ENCODE peak calls at places on chromosomes 4 and X, in nine cellular contexts. E is neural progenitor cell, O is kidney epithelial cell, T is BE2C, P is astrocyte, K is brain microvascular endothelial cell, Z is stomach, I is tibial artery, B is sigmoid colon. L is an unnamed sample.
A peak's percentile ranks its signal among the peaks of the same experiment; 100 is the strongest.

GRCh38 chr4:159042097-159042605 is 60.7 kb upstream of the RAPGEF2 start:
- DNase-seq in Z (peak; percentile 61), I (no peak), P (no peak), K (peak; percentile 17), B (no peak), T (peak; percentile 84), E (no peak), O (no peak), L (no peak)

GRCh38 chr4:139593091-139593564 is 37.1 kb upstream of the SETD7 start:
- DNase-seq in O (no peak), E (no peak), B (no peak), T (peak; percentile 25), P (peak; percentile 91), I (no peak), Z (no peak), K (peak; percentile 90), L (peak; percentile 60)

GRCh38 chr4:6851431-6851830 is 58.2 kb upstream of the TBC1D14 start:
- DNase-seq in Z (no peak), B (no peak), I (no peak), E (no peak), P (no peak), T (no peak), O (no peak), K (no peak), L (no peak)

GRCh38 chr4:109574443-109574850 is 14.4 kb downstream of the MCUB start:
- DNase-seq in T (no peak), P (no peak), K (no peak), B (no peak), E (no peak), Z (no peak), O (no peak), I (no peak), L (no peak)

GRCh38 chr4:155891058-155891457 is 12.4 kb upstream of the TDO2 start:
- DNase-seq in K (peak; percentile 5), E (no peak), T (no peak), I (no peak), B (no peak), P (peak; percentile 3), Z (no peak), O (no peak), L (no peak)

GRCh38 chr4:180852743-180853142 is 1390.5 kb upstream of the TENM3 start:
- DNase-seq in I (no peak), K (no peak), Z (no peak), E (no peak), B (no peak), T (peak; percentile 77), P (no peak), O (no peak), L (no peak)

GRCh38 chrX:140733766-140734342 is 24.3 kb downstream of the LINC00632 start:
- DNase-seq in P (peak; percentile 13), O (no peak), T (peak; percentile 26), B (no peak), K (peak; percentile 25), I (no peak), Z (no peak), E (peak; percentile 54), L (no peak)

GRCh38 chrX:41026326-41027136 is 58.7 kb upstream of the USP9X start:
- DNase-seq in I (no peak), Z (no peak), K (no peak), O (no peak), E (peak; percentile 37), B (no peak), T (no peak), P (no peak), L (no peak)

GRCh38 chrX:106959897-106960296 is 39.7 kb downstream of the CLDN2 start:
- DNase-seq in Z (no peak), E (peak; percentile 47), O (no peak), P (no peak), T (no peak), K (peak; percentile 31), I (no peak), B (no peak), L (no peak)

GRCh38 chrX:145817666-145818521 is at the start of gene SLITRK2:
- DNase-seq in B (no peak), E (peak; percentile 58), Z (no peak), T (no peak), O (no peak), I (no peak), K (no peak), P (no peak), L (no peak)

GRCh38 chr4:153438916-153439756 is 27.0 kb upstream of the TMEM131L start:
- DNase-seq in O (no peak), K (no peak), Z (no peak), P (no peak), T (no peak), E (no peak), I (no peak), B (no peak), L (peak; percentile 6)

GRCh38 chrX:15358533-15358932 is 23.2 kb upstream of the PIGA start:
- DNase-seq in I (no peak), Z (no peak), K (no peak), O (no peak), E (no peak), B (no peak), P (no peak), T (no peak), L (no peak)

GRCh38 chr4:165931741-165932140 is 58.7 kb downstream of the TLL1 start:
- DNase-seq in O (no peak), E (no peak), K (no peak), I (no peak), T (no peak), Z (no peak), B (no peak), P (no peak), L (no peak)

GRCh38 chr4:76305033-76305687 is 1.4 kb upstream of the STBD1 start:
- DNase-seq in B (no peak), I (no peak), Z (no peak), K (no peak), P (no peak), E (no peak), O (no peak), T (no peak), L (no peak)

GRCh38 chr4:55077577-55077976 is 47.8 kb downstream of the KDR start:
- DNase-seq in I (no peak), B (no peak), K (no peak), E (no peak), T (no peak), Z (no peak), P (no peak), O (no peak), L (no peak)

GRCh38 chr4:141501395-141501794 is 135.0 kb upstream of the IL15 start:
- DNase-seq in Z (no peak), P (no peak), K (no peak), B (no peak), E (no peak), I (no peak), O (no peak), T (no peak), L (no peak)

GRCh38 chrX:143621276-143621675 is 14.6 kb downstream of the SLITRK4 start:
- DNase-seq in K (no peak), B (no peak), O (no peak), T (no peak), Z (no peak), E (no peak), I (no peak), P (no peak), L (no peak)

GRCh38 chr4:42570221-42570620 is 86.7 kb downstream of the ATP8A1 start:
- DNase-seq in O (no peak), B (peak; percentile 73), P (no peak), I (peak; percentile 47), Z (peak; percentile 94), K (no peak), E (peak; percentile 78), T (peak; percentile 47), L (no peak)

GRCh38 chr4:99868126-99868596 is 26.1 kb downstream of the LAMTOR3 start:
- DNase-seq in T (no peak), K (peak; percentile 32), E (peak; percentile 26), Z (no peak), O (peak; percentile 21), B (no peak), P (peak; percentile 40), I (no peak), L (no peak)
- H3K36me3 ChIP-seq in T (no peaks in the 10 kb centered on the region), K (no peaks in the 10 kb centered on the region), E (no peaks in the 10 kb centered on the region), Z (no peaks in the 10 kb centered on the region), O (no peaks in the 10 kb centered on the region), B (no peaks in the 10 kb centered on the region), P (no peaks in the 10 kb centered on the region), I (no peaks in the 10 kb centered on the region), L (no peaks in the 10 kb centered on the region)

DNA sequence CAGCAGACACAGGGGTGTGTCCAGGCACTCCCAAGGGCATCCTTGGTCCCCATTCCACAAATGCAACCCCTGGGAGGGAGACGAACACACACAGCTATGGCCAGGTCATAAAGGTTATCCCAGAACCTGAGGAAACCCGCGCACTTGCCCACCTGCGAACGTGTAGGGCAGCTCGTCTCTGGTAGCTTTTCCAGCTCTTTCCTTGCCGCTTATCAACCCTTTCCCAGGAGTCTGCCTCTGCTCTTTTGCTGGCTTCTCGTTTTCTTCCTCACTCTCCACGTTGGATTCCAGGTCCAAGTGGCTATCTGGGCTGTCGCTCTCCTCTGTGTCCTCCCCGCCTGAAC is 13.5 kb downstream of the NOP14 start:
- DNase-seq in O (no peak), P (no peak), Z (no peak), K (no peak), T (no peak), I (no peak), E (no peak), B (peak; percentile 46), L (no peak)
- H3K36me3 ChIP-seq in O (no peaks in the 10 kb centered on the region), P (peaks cover 60% of the 10 kb centered on the region), Z (peaks cover 100% of the 10 kb centered on the region), K (peaks cover 84% of the 10 kb centered on the region), T (peaks cover 93% of the 10 kb centered on the region), I (peaks cover 100% of the 10 kb centered on the region), E (no peaks in the 10 kb centered on the region), B (peaks cover 100% of the 10 kb centered on the region), L (peaks cover 40% of the 10 kb centered on the region)

GRCh38 chr4:83267121-83267834 is 17.3 kb downstream of the COQ2 start:
- DNase-seq in K (peak; percentile 88), I (peak; percentile 59), T (no peak), Z (no peak), B (no peak), P (peak; percentile 80), O (no peak), E (no peak), L (peak; percentile 67)

GRCh38 chr4:83269256-83269655 is 15.3 kb downstream of the COQ2 start:
- DNase-seq in P (peak; percentile 33), I (no peak), E (no peak), T (no peak), Z (no peak), O (no peak), K (no peak), B (no peak), L (peak; percentile 48)

GRCh38 chr4:83268491-83268890 is 16.1 kb downstream of the COQ2 start:
- DNase-seq in I (no peak), K (no peak), O (no peak), B (no peak), Z (no peak), P (no peak), T (no peak), E (no peak), L (no peak)

GRCh38 chr4:83266689-83267088 is 17.9 kb downstream of the COQ2 start:
- DNase-seq in I (no peak), T (no peak), O (no peak), B (no peak), E (no peak), P (peak; percentile 55), Z (no peak), K (no peak), L (no peak)

GRCh38 chr4:83267835-83268475 is 16.6 kb downstream of the COQ2 start:
- DNase-seq in B (no peak), T (no peak), E (no peak), I (no peak), K (no peak), P (no peak), Z (no peak), O (no peak), L (no peak)
- H3K36me3 ChIP-seq in B (peaks cover 45% of the 10 kb centered on the region), T (peaks cover 21% of the 10 kb centered on the region), E (peaks cover 5% of the 10 kb centered on the region), I (peaks cover 14% of the 10 kb centered on the region), K (no peaks in the 10 kb centered on the region), P (peaks cover 4% of the 10 kb centered on the region), Z (peaks cover 78% of the 10 kb centered on the region), O (no peaks in the 10 kb centered on the region), L (peaks cover 42% of the 10 kb centered on the region)

GRCh38 chrX:47204970-47205369 is 11.3 kb downstream of the UBA1 start:
- DNase-seq in P (no peak), K (no peak), I (no peak), O (no peak), Z (no peak), T (no peak), E (peak; percentile 39), B (no peak), L (no peak)
- H3K36me3 ChIP-seq in P (peaks cover 59% of the 10 kb centered on the region), K (peaks cover 99% of the 10 kb centered on the region), I (peaks cover 99% of the 10 kb centered on the region), O (peaks cover 9% of the 10 kb centered on the region), Z (peaks cover 100% of the 10 kb centered on the region), T (peaks cover 77% of the 10 kb centered on the region), E (peaks cover 12% of the 10 kb centered on the region), B (peaks cover 92% of the 10 kb centered on the region), L (peaks cover 83% of the 10 kb centered on the region)